ENCODE peak calls at places on chromosomes 7 and 10, in nine cellular contexts. R, W, Y, D, M, X, N, F and K are unnamed samples.

GRCh38 chr10:33241351-33241750 is 93.1 kb downstream of the NRP1 start:
- DNase-seq in R (no peak), W (no peak), Y (peak; percentile 26), D (no peak), M (no peak), X (no peak), N (peak; percentile 39), F (no peak), K (no peak)

GRCh38 chr7:122688385-122688998 is 10.4 kb downstream of the RNF133 start:
- DNase-seq in R (no peak), W (no peak), Y (no peak), D (no peak), M (no peak), X (no peak), N (no peak), F (peak; percentile 39), K (no peak)

GRCh38 chr7:156897673-156898072 is 4.7 kb upstream of the LMBR1 start:
- DNase-seq in R (no peak), W (no peak), Y (peak; percentile 46), D (no peak), M (no peak), X (no peak), N (peak; percentile 15), F (peak; percentile 80), K (no peak)

GRCh38 chr10:9102026-9102425 is 1047.5 kb downstream of the GATA3 start:
- DNase-seq in R (no peak), W (no peak), Y (no peak), D (no peak), M (no peak), X (no peak), N (no peak), F (no peak), K (no peak)

GRCh38 chr7:139105037-139105382 is 4.5 kb downstream of the ZC3HAV1 start:
- DNase-seq in R (no peak), W (no peak), Y (no peak), D (no peak), M (no peak), X (no peak), N (no peak), F (no peak), K (no peak)

GRCh38 chr7:8639668-8640067 is 206.3 kb downstream of the NXPH1 start:
- DNase-seq in R (no peak), W (no peak), Y (no peak), D (no peak), M (no peak), X (no peak), N (no peak), F (no peak), K (no peak)

GRCh38 chr7:20542594-20542993 is 72.9 kb upstream of the ABCB5 start:
- DNase-seq in R (no peak), W (peak; percentile 18), Y (no peak), D (no peak), M (no peak), X (no peak), N (peak; percentile 83), F (no peak), K (no peak)

GRCh38 chr7:45089314-45089891 is 634 bp upstream of the NACAD start:
- DNase-seq in R (no peak), W (no peak), Y (peak; percentile 58), D (peak; percentile 71), M (peak; percentile 71), X (peak; percentile 66), N (peak; percentile 52), F (peak; percentile 76), K (no peak)

GRCh38 chr10:127040756-127041155 is 135.5 kb downstream of the DOCK1 start:
- DNase-seq in R (no peak), W (no peak), Y (no peak), D (no peak), M (no peak), X (no peak), N (peak; percentile 23), F (no peak), K (no peak)

GRCh38 chr10:120406380-120406779 is 50.6 kb upstream of the PLPP4 start:
- DNase-seq in R (no peak), W (no peak), Y (no peak), D (no peak), M (no peak), X (no peak), N (no peak), F (no peak), K (no peak)

GRCh38 chr10:132637477-132638129 is 100.0 kb downstream of the INPP5A start:
- DNase-seq in R (peak; percentile 54), W (no peak), Y (peak; percentile 62), D (peak; percentile 40), M (peak; percentile 62), X (peak; percentile 87), N (peak; percentile 76), F (peak; percentile 62), K (no peak)

GRCh38 chr7:120665068-120665467 is 192.9 kb downstream of the TSPAN12 start:
- DNase-seq in R (no peak), W (no peak), Y (no peak), D (no peak), M (no peak), X (no peak), N (no peak), F (no peak), K (no peak)

GRCh38 chr7:92412745-92413144 is 34.5 kb upstream of the GATAD1 start:
- DNase-seq in R (no peak), W (no peak), Y (no peak), D (no peak), M (no peak), X (no peak), N (no peak), F (no peak), K (no peak)

GRCh38 chr10:74880041-74880440 is 53.6 kb downstream of the KAT6B start:
- DNase-seq in R (no peak), W (no peak), Y (peak; percentile 47), D (no peak), M (no peak), X (no peak), N (no peak), F (no peak), K (no peak)

GRCh38 chr7:73766556-73767229 is 3.4 kb downstream of the CLDN3 start:
- DNase-seq in R (no peak), W (no peak), Y (no peak), D (no peak), M (no peak), X (no peak), N (no peak), F (no peak), K (no peak)

GRCh38 chr7:44183386-44183785 is 5.9 kb downstream of the GCK start:
- DNase-seq in R (no peak), W (no peak), Y (no peak), D (no peak), M (no peak), X (no peak), N (no peak), F (no peak), K (no peak)